ENCODE peak calls at places on chromosomes 11 and 22, in six cellular contexts. U is heart right ventricle, E is GM23338, H is body of pancreas, Q is adrenal gland, N is adipocyte. I is an unnamed sample.

GRCh38 chr11:67453816-67454732 is 1.1 kb upstream of the CABP4 start:
- DNase-seq in U (no peak), E (no peak), H (no peak), Q (no peak), N (no peak), I (no peak)

GRCh38 chr22:36644333-36644757 is 59.2 kb downstream of the CACNG2 start:
- DNase-seq in U (peak; percentile 39), E (peak; percentile 93), H (peak; percentile 78), Q (peak; percentile 76), N (peak; percentile 86), I (peak; percentile 71)

GRCh38 chr11:123457187-123457770 is 27.2 kb downstream of the GRAMD1B start:
- DNase-seq in U (no peak), E (no peak), H (peak; percentile 59), Q (peak; percentile 80), N (no peak), I (no peak)

GRCh38 chr11:102552447-102553200 is 22.1 kb upstream of the MMP7 start:
- DNase-seq in U (no peak), E (no peak), H (peak; percentile 51), Q (no peak), N (peak; percentile 33), I (peak; percentile 63)

GRCh38 chr11:117600261-117600783 is 196.7 kb downstream of the DSCAML1 start:
- DNase-seq in U (no peak), E (no peak), H (no peak), Q (no peak), N (no peak), I (no peak)

GRCh38 chr11:35494966-35495365 is 30.4 kb downstream of the PAMR1 start:
- DNase-seq in U (no peak), E (no peak), H (no peak), Q (no peak), N (no peak), I (no peak)

GRCh38 chr11:128367573-128367972 is 219.8 kb downstream of the ETS1 start:
- DNase-seq in U (no peak), E (no peak), H (no peak), Q (no peak), N (no peak), I (no peak)

GRCh38 chr22:32478994-32479393 is 4.4 kb downstream of the FBXO7 start:
- DNase-seq in U (no peak), E (no peak), H (no peak), Q (no peak), N (no peak), I (no peak)

GRCh38 chr11:121538054-121538453 is 85.3 kb upstream of the SORL1-AS1 start:
- DNase-seq in U (no peak), E (no peak), H (no peak), Q (no peak), N (no peak), I (no peak)

GRCh38 chr11:60790726-60791125 is 5.6 kb downstream of the MS4A10 start:
- DNase-seq in U (no peak), E (no peak), H (no peak), Q (no peak), N (no peak), I (no peak)

GRCh38 chr22:26393929-26394328 is 35.1 kb upstream of the ASPHD2 start:
- DNase-seq in U (no peak), E (peak; percentile 54), H (no peak), Q (no peak), N (no peak), I (no peak)

GRCh38 chr22:30196141-30196866 is 50.3 kb downstream of the LIF start:
- DNase-seq in U (peak; percentile 85), E (peak; percentile 94), H (peak; percentile 82), Q (peak; percentile 88), N (peak; percentile 99), I (peak; percentile 84)

GRCh38 chr22:39663751-39664150 is 93.2 kb downstream of the CACNA1I start:
- DNase-seq in U (no peak), E (peak; percentile 47), H (no peak), Q (no peak), N (no peak), I (no peak)

GRCh38 chr22:28505416-28506156 is 174.1 kb downstream of the TTC28 start:
- DNase-seq in U (no peak), E (no peak), H (no peak), Q (no peak), N (no peak), I (no peak)

GRCh38 chr11:36372101-36372767 is 76.1 kb downstream of the PRR5L start:
- DNase-seq in U (no peak), E (no peak), H (no peak), Q (no peak), N (peak; percentile 78), I (no peak)

DNA sequence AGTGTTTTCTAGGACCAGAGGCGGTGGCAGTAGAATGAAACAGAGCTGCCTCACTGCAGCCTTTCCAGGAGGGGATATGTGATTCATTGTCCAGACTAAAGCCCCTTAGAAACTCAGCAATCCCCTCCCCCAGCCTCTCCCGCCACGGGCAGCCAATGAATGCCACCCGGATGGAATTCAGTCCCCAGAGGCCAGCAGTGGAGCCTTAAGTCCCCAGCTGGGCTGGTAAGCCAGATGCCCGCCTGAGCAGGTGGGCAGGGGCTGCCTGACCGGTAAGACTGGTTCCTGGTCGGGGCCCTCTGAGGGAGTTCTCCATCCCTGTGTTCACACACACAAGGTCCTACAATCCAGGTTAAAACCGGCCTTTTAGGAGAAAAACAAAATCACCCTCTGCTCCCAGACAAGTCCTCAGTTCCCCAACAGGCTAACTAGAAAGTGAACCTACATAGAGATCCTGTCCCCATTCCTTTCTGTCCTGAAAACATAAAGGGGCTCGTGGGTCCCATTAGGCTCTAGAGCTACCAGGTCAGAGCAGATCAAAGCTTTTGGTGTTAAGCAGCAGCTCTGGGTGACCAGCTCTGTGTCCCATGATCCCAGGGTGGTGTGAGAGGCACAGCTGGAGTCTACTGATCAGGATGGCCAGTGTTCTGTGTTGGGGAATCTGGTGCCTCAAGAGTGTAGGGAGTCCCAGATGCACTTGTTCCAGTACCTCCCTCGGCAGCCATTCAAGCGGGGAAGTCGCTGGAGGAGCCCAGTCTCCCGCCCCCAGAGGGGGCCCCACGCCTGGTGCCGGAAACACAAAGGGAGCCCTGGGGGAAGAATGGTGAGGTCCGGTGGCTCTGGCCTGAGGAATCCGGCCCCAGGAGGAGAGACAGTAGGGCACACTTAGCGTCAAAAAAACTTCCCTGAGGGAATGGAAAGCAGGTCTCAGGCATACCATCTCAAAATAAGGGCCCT is 2.6 kb downstream of the PATZ1 start:
- DNase-seq in U (peak; percentile 41), E (peak; percentile 92), H (peak; percentile 93), Q (no peak), N (peak; percentile 79), I (peak; percentile 74)
- H3K4me1 ChIP-seq in U (peaks cover 20% of the 10 kb centered on the region), E (peaks cover 28% of the 10 kb centered on the region), H (peaks cover 84% of the 10 kb centered on the region), Q (peaks cover 32% of the 10 kb centered on the region), N (peaks cover 28% of the 10 kb centered on the region), I (peaks cover 35% of the 10 kb centered on the region)

GRCh38 chr11:69704508-69705245 is 855 bp upstream of the FGF19 start:
- DNase-seq in U (no peak), E (peak; percentile 98), H (no peak), Q (no peak), N (peak; percentile 65), I (no peak)
- H3K4me3 ChIP-seq in U (peak overlapping the region; percentile 2), E (peak overlapping the region; percentile 85), H (no peak overlapping the region), Q (no peak overlapping the region), N (peak overlapping the region; percentile 8), I (peak overlapping the region; percentile 43)

DNA sequence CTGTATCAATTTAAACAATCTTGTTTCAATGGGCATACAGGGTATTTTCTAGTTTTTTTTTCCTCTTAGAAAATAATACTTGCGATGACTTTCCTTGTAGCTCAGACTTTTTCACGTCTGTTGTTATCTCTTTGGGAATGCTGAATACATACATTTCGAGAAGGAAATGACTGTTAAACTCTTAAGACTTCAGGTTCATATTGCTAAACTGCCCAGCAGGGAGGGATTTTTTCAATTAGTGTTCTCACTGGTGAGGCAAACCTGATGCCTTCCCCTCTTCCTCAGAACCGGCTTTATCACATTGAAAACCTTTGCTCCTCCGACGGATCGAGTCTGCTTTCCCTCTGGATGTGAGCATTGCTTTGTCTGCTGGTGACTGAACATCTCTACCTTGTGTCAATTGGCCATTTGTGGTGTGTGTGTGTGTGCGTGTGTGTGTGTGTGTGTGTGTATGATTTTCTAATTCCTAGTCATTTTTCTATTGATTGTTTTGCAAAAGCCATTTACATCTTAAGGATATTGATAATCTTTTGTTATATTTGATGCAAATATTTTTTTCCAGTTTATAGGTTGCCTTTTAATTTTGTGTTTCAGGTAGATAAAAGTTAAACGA is 6.6 kb downstream of the NEAT1 start:
- DNase-seq in U (no peak), E (peak; percentile 35), H (peak; percentile 53), Q (peak; percentile 77), N (peak; percentile 69), I (no peak)
- H3K4me1 ChIP-seq in U (peaks cover 8% of the 10 kb centered on the region), E (peaks cover 50% of the 10 kb centered on the region), H (peaks cover 61% of the 10 kb centered on the region), Q (peaks cover 20% of the 10 kb centered on the region), N (peaks cover 3% of the 10 kb centered on the region), I (peaks cover 20% of the 10 kb centered on the region)

GRCh38 chr11:59208956-59209355 is 3.8 kb downstream of the MPEG1 start:
- DNase-seq in U (no peak), E (no peak), H (no peak), Q (no peak), N (no peak), I (no peak)
- H3K4me3 ChIP-seq in U (no peak overlapping the region), E (no peak overlapping the region), H (no peak overlapping the region), Q (peak overlapping the region; percentile 3), N (no peak overlapping the region), I (no peak overlapping the region)

DNA sequence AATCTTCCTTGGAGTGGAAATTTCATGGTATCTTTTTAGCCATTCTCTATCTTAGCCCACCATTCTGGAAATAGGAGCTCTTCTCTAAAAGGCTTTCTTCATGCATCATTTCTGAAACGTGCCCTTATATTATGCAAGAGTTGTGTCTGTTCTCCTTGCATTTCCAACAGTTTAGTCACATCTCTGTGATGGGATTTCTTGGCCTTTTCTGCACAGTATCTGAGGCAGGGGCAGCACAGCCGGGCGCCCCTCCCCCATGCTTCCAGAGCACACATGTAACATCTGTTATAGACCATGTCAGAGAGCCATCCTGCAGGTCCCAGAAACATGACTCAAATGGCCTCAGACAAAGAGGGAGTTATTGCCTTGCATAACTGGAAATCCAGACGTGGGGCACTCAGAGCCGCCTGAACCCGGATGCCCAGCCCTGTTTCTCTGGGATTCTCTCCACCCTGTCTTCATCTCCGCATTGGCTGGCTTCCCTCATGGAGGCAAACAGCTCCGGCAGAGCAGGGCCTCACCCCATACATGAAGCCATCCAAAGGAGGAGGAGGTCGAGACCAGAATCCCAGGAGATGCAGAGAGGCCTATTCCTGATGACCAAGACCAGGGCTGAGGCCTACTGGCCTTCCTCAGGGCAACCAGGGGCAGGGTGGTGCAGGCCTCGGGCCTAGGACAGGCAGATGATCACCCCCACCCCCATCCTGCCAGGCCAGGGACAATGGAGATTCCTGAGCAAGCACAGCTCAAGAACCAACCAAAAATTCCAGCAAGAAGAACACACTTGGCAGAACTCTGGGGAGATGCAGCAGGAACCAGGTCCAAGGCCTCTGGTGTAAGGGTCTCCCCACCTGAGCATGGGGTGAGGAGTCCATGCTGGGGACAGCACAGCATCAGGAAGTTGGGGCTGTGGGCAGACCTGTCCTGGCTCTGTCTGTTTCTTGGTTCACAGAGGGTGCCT is 61.3 kb downstream of the IGLL5 start:
- DNase-seq in U (no peak), E (no peak), H (no peak), Q (no peak), N (peak; percentile 28), I (no peak)
- H3K4me1 ChIP-seq in U (no peaks in the 10 kb centered on the region), E (no peaks in the 10 kb centered on the region), H (no peaks in the 10 kb centered on the region), Q (no peaks in the 10 kb centered on the region), N (peaks cover 5% of the 10 kb centered on the region), I (no peaks in the 10 kb centered on the region)

I was measured in Caco-2.